ENCODE peak calls at places on chromosome 2, in seven cellular contexts. H, M, A, Z, K, N and E are unnamed samples.

GRCh38 chr2:216315817-216316603 is 56.3 kb downstream of the MARCHF4 start:
- DNase-seq in N (no peak), H (no peak), A (peak; percentile 28), M (peak; percentile 71), K (no peak), Z (no peak), E (peak; percentile 73)

GRCh38 chr2:1052671-1053270 is 102.1 kb downstream of the SNTG2 start:
- DNase-seq in H (no peak), K (no peak), M (no peak), A (no peak), Z (no peak), N (no peak), E (no peak)

GRCh38 chr2:16205631-16206030 is 265.3 kb downstream of the MYCN start:
- DNase-seq in M (no peak), K (no peak), Z (no peak), N (no peak), H (no peak), A (no peak), E (no peak)

GRCh38 chr2:1995987-1996386 is 251.7 kb upstream of the PXDN start:
- DNase-seq in K (no peak), A (no peak), N (no peak), H (no peak), Z (no peak), M (no peak), E (no peak)

GRCh38 chr2:161136696-161137324 is 23.4 kb upstream of the TANK start:
- DNase-seq in N (peak; percentile 87), Z (no peak), K (no peak), H (no peak), A (no peak), M (peak; percentile 44), E (no peak)

GRCh38 chr2:182379235-182379634 is 47.6 kb downstream of the PDE1A start:
- DNase-seq in M (no peak), K (no peak), A (peak; percentile 27), H (no peak), N (no peak), Z (no peak), E (no peak)

GRCh38 chr2:152555048-152555447 is 162.2 kb downstream of the PRPF40A start:
- DNase-seq in M (no peak), H (no peak), K (no peak), Z (no peak), A (no peak), N (no peak), E (no peak)

GRCh38 chr2:112680666-112681101 is 34.9 kb downstream of the SLC20A1 start:
- DNase-seq in M (no peak), H (no peak), Z (no peak), K (no peak), N (no peak), A (no peak), E (no peak)

GRCh38 chr2:230158468-230158867 is 61.3 kb downstream of the SP110 start:
- DNase-seq in Z (no peak), M (no peak), H (peak; percentile 8), N (no peak), A (no peak), K (peak; percentile 24), E (no peak)

GRCh38 chr2:120999374-121000097 is 263.9 kb downstream of the GLI2 start:
- DNase-seq in H (no peak), N (no peak), Z (peak; percentile 39), A (no peak), M (no peak), K (no peak), E (no peak)

GRCh38 chr2:216031960-216032689 is 18.8 kb upstream of the MREG start:
- DNase-seq in K (no peak), A (no peak), Z (no peak), N (peak; percentile 79), M (no peak), H (no peak), E (no peak)

GRCh38 chr2:23596316-23596885 is 211.4 kb downstream of the KLHL29 start:
- DNase-seq in H (no peak), M (no peak), K (no peak), Z (no peak), A (no peak), N (no peak), E (no peak)

GRCh38 chr2:237154050-237154638 is 68.5 kb downstream of the COPS8 start:
- DNase-seq in H (peak; percentile 11), Z (peak; percentile 67), K (peak; percentile 53), N (no peak), A (peak; percentile 70), M (peak; percentile 52), E (no peak)

GRCh38 chr2:55010149-55010591 is 40.1 kb downstream of the RTN4 start:
- DNase-seq in A (no peak), M (no peak), Z (no peak), H (no peak), N (peak; percentile 60), K (no peak), E (no peak)

GRCh38 chr2:184336688-184337087 is 261.6 kb upstream of the ZNF804A start:
- DNase-seq in Z (no peak), A (no peak), K (no peak), N (no peak), M (no peak), H (no peak), E (no peak)

GRCh38 chr2:230942920-230943896 is 18.2 kb upstream of the GPR55 start:
- DNase-seq in A (no peak), M (no peak), H (no peak), N (peak; percentile 82), K (no peak), Z (peak; percentile 43), E (no peak)

GRCh38 chr2:45651415-45652089 is at the start of gene PRKCE:
- DNase-seq in K (no peak), Z (peak; percentile 68), N (no peak), M (no peak), A (peak; percentile 91), H (no peak), E (no peak)

GRCh38 chr2:46749042-46749461 is 166.6 kb downstream of the MCFD2 start:
- DNase-seq in A (no peak), H (peak; percentile 25), M (no peak), N (no peak), K (peak; percentile 73), Z (no peak), E (peak; percentile 25)

GRCh38 chr2:82507657-82508056 is 1951.4 kb downstream of the SUCLG1 start:
- DNase-seq in H (no peak), A (no peak), Z (no peak), M (no peak), N (no peak), K (no peak), E (no peak)

GRCh38 chr2:110124038-110124825 is 8.6 kb upstream of the MALL start:
- DNase-seq in K (no peak), M (no peak), N (no peak), A (no peak), H (no peak), Z (no peak), E (no peak)

GRCh38 chr2:217316743-217317142 is 456.9 kb upstream of the TNP1 start:
- DNase-seq in M (no peak), Z (no peak), K (no peak), H (no peak), A (no peak), N (peak; percentile 30), E (no peak)

GRCh38 chr2:121303531-121304263 is 18.7 kb upstream of the TFCP2L1 start:
- DNase-seq in Z (no peak), K (peak; percentile 34), N (no peak), A (no peak), H (no peak), M (no peak), E (no peak)

DNA sequence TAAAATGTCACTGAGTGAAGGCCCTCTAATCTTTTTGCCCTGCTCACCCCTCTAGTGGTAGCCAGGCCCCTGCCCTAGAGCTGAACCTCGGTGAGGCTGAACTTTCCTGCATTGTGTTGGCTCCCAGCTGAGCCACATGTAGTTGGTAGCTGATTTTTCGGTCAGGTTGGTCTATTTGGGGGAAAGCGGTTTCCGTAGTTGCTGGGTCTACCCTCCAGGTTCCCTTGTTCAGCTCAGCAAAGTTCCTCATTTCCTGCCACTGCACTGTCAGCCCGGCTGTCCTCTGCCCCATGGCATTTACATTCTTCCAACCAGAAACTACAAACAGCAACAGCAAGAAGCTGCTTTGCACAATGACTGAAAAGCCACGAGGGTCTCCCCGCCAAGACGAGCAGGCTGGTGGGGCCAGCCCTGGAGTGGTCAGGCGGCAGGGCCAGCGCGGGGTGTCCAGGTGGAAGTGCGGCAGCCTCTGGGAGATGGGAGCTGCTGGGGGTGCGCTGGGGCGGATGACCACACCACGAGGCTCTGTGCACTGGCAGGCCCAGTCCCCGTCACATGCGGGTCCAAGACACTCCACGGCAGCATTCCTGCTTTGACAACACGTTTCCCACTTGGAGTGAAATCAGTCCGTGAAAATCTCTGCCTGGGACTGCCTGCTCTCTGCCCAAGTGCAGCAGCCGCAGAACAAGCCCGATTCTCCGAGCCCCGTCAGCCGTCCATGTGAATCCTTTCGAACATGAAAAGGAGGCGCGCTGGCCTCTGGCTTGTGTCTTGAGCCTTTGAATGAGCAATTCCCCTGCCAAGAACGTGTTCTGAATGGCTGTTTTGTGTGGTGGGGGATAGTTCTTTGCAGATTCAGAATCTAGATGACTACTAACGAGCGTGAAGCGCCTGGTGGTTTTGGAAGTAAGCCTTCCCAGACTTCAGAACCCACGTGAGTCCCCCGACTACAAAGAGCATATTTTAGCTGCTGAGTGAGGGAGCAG is 159.4 kb downstream of the ASB1 start:
- DNase-seq in K (no peak), H (no peak), M (no peak), N (no peak), A (no peak), Z (no peak), E (no peak)
- TF ChIP-seq CTCF in K (no peak), H (no peak), M (no peak), N (no peak), A (no peak), Z (no peak), E (no peak)

GRCh38 chr2:232926448-232927040 is 56.5 kb downstream of the SNORC start:
- DNase-seq in M (no peak), K (no peak), Z (peak; percentile 56), H (peak; percentile 23), A (peak; percentile 43), N (no peak), E (no peak)
- TF ChIP-seq SIN3A in M (no peak), K (no peak), Z (no peak), H (no peak), A (no peak), N (no peak), E (no peak)

GRCh38 chr2:60565472-60565871 is 12.0 kb upstream of the BCL11A start:
- DNase-seq in K (peak; percentile 15), M (peak; percentile 38), N (no peak), Z (no peak), H (no peak), A (no peak), E (no peak)
- TF ChIP-seq CTCF in K (peak; percentile 47), M (peak; percentile 58), N (peak; percentile 33), Z (peak; percentile 37), H (no peak), A (peak; percentile 52), E (peak; percentile 37)

DNA sequence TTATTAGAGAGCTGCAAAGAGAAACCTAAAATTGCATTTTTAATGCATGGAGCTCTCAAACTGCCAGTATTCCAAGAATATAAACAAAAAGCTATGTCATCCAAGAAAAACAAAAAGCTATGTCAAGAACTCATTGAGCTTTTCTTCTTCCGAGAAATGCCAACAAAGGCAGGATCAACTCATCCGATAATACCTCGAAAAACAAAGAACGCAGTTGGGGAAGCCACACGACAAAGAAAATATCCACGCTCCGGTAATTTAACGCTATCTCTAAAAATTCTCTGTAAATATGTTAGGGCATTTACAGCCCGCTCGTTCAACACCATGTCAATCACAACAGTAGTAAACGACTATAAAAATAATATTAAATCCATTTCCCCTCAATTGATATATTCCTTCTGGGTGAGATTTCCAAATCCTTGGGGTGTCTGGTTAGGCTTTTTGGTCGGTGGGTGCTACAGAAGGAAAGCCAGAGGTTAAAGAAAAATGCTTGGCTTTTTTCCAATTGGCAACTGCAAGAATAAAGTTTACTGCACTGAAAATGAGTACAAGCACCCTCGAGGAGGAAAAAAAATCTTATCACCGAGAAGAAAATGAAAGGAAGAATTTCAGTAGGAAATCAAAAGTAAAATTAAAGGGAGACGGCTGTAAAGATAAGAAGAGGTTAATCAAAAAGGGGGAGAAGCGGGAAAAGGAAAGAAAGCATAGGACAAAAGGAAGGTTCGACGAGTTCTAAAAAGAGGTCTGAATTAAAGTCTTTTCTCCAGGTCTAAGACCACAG is 874 bp downstream of the TIA1 start:
- DNase-seq in H (no peak), Z (no peak), M (no peak), N (no peak), A (no peak), K (no peak), E (no peak)
- TF ChIP-seq SIN3A in H (no peak), Z (peak; percentile 38), M (no peak), N (peak; percentile 43), A (no peak), K (no peak), E (no peak)